ENCODE peak calls at places on chromosomes 6 and 20, in four cellular contexts. B, W, N and O are unnamed samples.

GRCh38 chr6:90328004-90328403 is 31.4 kb upstream of the BACH2 start:
- DNase-seq in N (no peak), B (no peak), W (no peak), O (no peak)

GRCh38 chr6:112054520-112055160 is 736 bp downstream of the CCN6 start:
- DNase-seq in B (no peak), N (no peak), W (no peak), O (no peak)

GRCh38 chr6:73299171-73300073 is 36.4 kb upstream of the KHDC1 start:
- DNase-seq in N (no peak), W (no peak), B (no peak), O (no peak)

GRCh38 chr6:141077355-141078333 is 1055.1 kb upstream of the GJE1 start:
- DNase-seq in N (peak), W (peak), B (peak), O (no peak)

GRCh38 chr6:96821034-96821433 is 16.2 kb downstream of the GPR63 start:
- DNase-seq in N (no peak), W (no peak), B (no peak), O (no peak)

GRCh38 chr6:52808660-52809059 is 5.0 kb upstream of the GSTA1 start:
- DNase-seq in N (no peak), B (no peak), W (no peak), O (no peak)

GRCh38 chr6:146543940-146544661 is 468 bp downstream of the RAB32 start:
- DNase-seq in N (peak), W (peak), B (peak), O (peak)

GRCh38 chr20:24149175-24149574 is 160.6 kb upstream of the GGTLC1 start:
- DNase-seq in W (no peak), B (no peak), N (no peak), O (no peak)

GRCh38 chr20:55213653-55214052 is 738.3 kb downstream of the DOK5 start:
- DNase-seq in W (no peak), N (no peak), B (no peak), O (no peak)

GRCh38 chr20:47427067-47427466 is 70.6 kb upstream of the ZMYND8 start:
- DNase-seq in N (no peak), B (no peak), W (no peak), O (no peak)

GRCh38 chr6:113858067-113858604 is 991 bp downstream of the MARCKS start:
- DNase-seq in N (peak), B (peak), W (no peak), O (no peak)

GRCh38 chr6:4768815-4769214 is 7.4 kb upstream of the CDYL start:
- DNase-seq in B (no peak), W (no peak), N (no peak), O (no peak)

GRCh38 chr20:63215101-63216040 is 560 bp downstream of the YTHDF1 start:
- DNase-seq in W (peak), B (peak), N (peak), O (peak)

GRCh38 chr20:63116412-63117106 is 99.4 kb downstream of the YTHDF1 start:
- DNase-seq in N (peak), W (no peak), B (peak), O (peak)

GRCh38 chr20:12554416-12554815 is 454.4 kb upstream of the SPTLC3 start:
- DNase-seq in B (no peak), W (no peak), N (no peak), O (no peak)

GRCh38 chr6:135270676-135271536 is 89.8 kb downstream of the MYB start:
- DNase-seq in W (no peak), N (no peak), B (peak), O (no peak)

GRCh38 chr6:44966449-44967091 is 361.6 kb upstream of the RUNX2 start:
- DNase-seq in N (peak), B (no peak), W (peak), O (peak)

GRCh38 chr20:58078741-58079522 is 149.5 kb downstream of the ANKRD60 start:
- DNase-seq in N (no peak), W (no peak), B (no peak), O (no peak)

GRCh38 chr6:156781882-156782631 is 4.9 kb downstream of the ARID1B start:
- DNase-seq in B (no peak), W (no peak), N (no peak), O (no peak)

GRCh38 chr6:85392379-85392778 is 57.5 kb upstream of the NT5E start:
- DNase-seq in W (no peak), N (no peak), B (no peak), O (no peak)

GRCh38 chr6:170374571-170375444 is 68.2 kb downstream of the FAM120B start:
- DNase-seq in B (no peak), N (no peak), W (peak), O (no peak)

GRCh38 chr6:168619560-168620314 is 178.8 kb downstream of the SMOC2 start:
- DNase-seq in N (no peak), W (no peak), B (no peak), O (no peak)
- TF ChIP-seq ELF4 in N (no peak), W (no peak), B (no peak), O (no peak)

GRCh38 chr6:43101497-43101896 is 25.4 kb downstream of the PTK7 start:
- DNase-seq in B (no peak), W (no peak), N (no peak), O (no peak)
- TF ChIP-seq ELF4 in B (no peak), W (no peak), N (no peak), O (no peak)

DNA sequence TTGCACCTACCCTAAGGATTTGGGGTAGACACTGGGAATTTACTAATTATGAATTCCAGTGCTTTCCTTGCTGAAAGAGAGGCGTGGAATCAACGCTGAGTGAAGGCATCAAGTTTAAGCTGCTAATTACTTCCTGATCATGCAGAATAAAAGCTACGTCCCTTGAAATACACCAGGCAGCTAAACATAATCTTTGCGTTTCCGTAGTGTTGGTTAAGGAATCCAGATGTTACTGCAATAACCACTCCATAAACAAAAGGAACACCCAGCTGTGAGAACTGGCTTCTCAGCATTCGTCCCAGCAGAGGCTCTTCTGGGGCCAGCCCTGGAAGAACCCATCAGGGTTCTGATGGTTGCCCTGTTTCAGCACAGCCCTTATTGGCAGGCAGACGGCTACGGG is 111.4 kb downstream of the CDH26 start:
- DNase-seq in B (no peak), W (no peak), N (no peak), O (no peak)
- TF ChIP-seq ELF4 in B (no peak), W (no peak), N (no peak), O (no peak)

GRCh38 chr6:133067960-133068359 is 173.2 kb upstream of the EYA4 start:
- DNase-seq in N (no peak), B (no peak), W (no peak), O (no peak)

GRCh38 chr6:133057352-133057751 is 183.8 kb upstream of the EYA4 start:
- DNase-seq in N (no peak), W (no peak), B (no peak), O (no peak)

GRCh38 chr6:133062702-133063319 is 178.3 kb upstream of the EYA4 start:
- DNase-seq in N (no peak), W (no peak), B (no peak), O (no peak)

GRCh38 chr6:133062077-133062476 is 179.1 kb upstream of the EYA4 start:
- DNase-seq in B (no peak), W (no peak), N (no peak), O (no peak)
- TF ChIP-seq ELF4 in B (no peak), W (no peak), N (no peak), O (no peak)

GRCh38 chr6:138833819-138834539 is 38.1 kb downstream of the ECT2L start:
- DNase-seq in W (no peak), N (no peak), B (no peak), O (no peak)
- TF ChIP-seq ELF4 in W (no peak), N (no peak), B (no peak), O (no peak)

GRCh38 chr6:145428656-145429173 is 306.6 kb downstream of the EPM2A start:
- DNase-seq in B (no peak), W (no peak), N (no peak), O (no peak)
- TF ChIP-seq ELF4 in B (no peak), W (no peak), N (no peak), O (no peak)

DNA sequence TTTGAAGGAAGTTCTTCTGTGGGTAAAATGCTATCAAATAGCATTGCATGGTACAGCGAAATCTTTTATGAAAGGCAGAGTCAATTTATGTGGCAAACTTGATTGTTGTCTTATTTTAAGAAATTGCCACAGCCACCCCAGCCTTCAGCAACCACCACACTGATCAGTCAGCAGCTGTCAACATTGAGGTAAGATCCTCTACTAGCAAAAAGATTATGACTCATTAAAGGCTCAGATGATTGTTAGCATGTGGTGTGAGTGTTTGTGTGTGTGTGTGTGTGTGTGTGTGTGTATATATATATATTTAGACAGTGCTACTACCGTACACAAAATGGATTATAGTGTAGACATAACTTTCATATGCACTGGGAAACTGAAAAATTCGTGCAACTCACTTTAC is 27.8 kb downstream of the LRRN4 start:
- DNase-seq in W (no peak), B (no peak), N (no peak), O (no peak)
- TF ChIP-seq ELF4 in W (no peak), B (no peak), N (no peak), O (no peak)

DNA sequence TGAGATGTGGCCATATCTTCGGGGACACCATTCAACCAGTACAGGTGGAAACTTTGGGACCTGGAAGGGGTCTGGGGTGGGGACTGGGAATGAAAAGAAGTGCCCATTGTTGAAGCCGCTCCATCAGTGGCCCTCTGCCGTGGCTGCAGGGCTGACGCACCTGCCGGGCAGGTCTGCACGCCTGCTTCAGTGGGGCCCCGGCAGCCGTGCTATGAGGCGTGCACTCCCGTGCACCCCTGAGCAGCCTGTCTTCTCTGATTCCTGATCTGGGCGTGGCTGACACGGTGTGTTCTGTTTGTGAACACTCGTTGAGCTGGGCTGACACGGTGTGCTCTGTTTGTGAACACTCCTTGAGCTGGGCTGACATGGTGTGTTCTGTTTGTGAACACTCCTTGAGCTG is 155.9 kb downstream of the TAF4 start:
- DNase-seq in W (no peak), B (no peak), N (no peak), O (no peak)
- TF ChIP-seq ELF4 in W (no peak), B (no peak), N (no peak), O (no peak)